ENCODE peak calls at places on chromosomes 16 and 17, in seven cellular contexts. One of them, this sample, is unnamed.

GRCh38 chr17:54983260-54983659 is 14.7 kb downstream of the STXBP4 start:
- DNase-seq in thoracic aorta: no peak
- DNase-seq in CD4-positive, alpha-beta T cell: no peak
- DNase-seq in colonic mucosa: no peak
- DNase-seq in cardiac fibroblast: no peak
- DNase-seq in neural crest cell: no peak
- DNase-seq in left ventricle myocardium inferior: no peak
- DNase-seq in this sample: no peak

GRCh38 chr17:37081287-37081686 is 132.5 kb downstream of the AATF start:
- DNase-seq in left ventricle myocardium inferior: no peak
- DNase-seq in neural crest cell: no peak
- DNase-seq in CD4-positive, alpha-beta T cell: no peak
- DNase-seq in thoracic aorta: no peak
- DNase-seq in cardiac fibroblast: peak; percentile 62
- DNase-seq in colonic mucosa: no peak
- DNase-seq in this sample: no peak

GRCh38 chr17:63438092-63439051 is 7.7 kb downstream of the CYB561 start:
- DNase-seq in left ventricle myocardium inferior: no peak
- DNase-seq in neural crest cell: no peak
- DNase-seq in colonic mucosa: no peak
- DNase-seq in CD4-positive, alpha-beta T cell: no peak
- DNase-seq in thoracic aorta: no peak
- DNase-seq in cardiac fibroblast: no peak
- DNase-seq in this sample: no peak

GRCh38 chr16:77443834-77444460 is 9.1 kb upstream of the ADAMTS18 start:
- DNase-seq in thoracic aorta: no peak
- DNase-seq in left ventricle myocardium inferior: no peak
- DNase-seq in cardiac fibroblast: no peak
- DNase-seq in CD4-positive, alpha-beta T cell: no peak
- DNase-seq in neural crest cell: no peak
- DNase-seq in colonic mucosa: no peak
- DNase-seq in this sample: no peak

GRCh38 chr16:50612849-50613198 is 64.6 kb downstream of the NKD1 start:
- DNase-seq in CD4-positive, alpha-beta T cell: no peak
- DNase-seq in left ventricle myocardium inferior: no peak
- DNase-seq in colonic mucosa: no peak
- DNase-seq in neural crest cell: no peak
- DNase-seq in thoracic aorta: no peak
- DNase-seq in cardiac fibroblast: no peak
- DNase-seq in this sample: no peak

GRCh38 chr17:63406689-63407330 is 39.3 kb downstream of the CYB561 start:
- DNase-seq in cardiac fibroblast: peak; percentile 95
- DNase-seq in thoracic aorta: peak; percentile 35
- DNase-seq in colonic mucosa: peak; percentile 84
- DNase-seq in CD4-positive, alpha-beta T cell: peak; percentile 53
- DNase-seq in left ventricle myocardium inferior: no peak
- DNase-seq in neural crest cell: peak; percentile 78
- DNase-seq in this sample: peak; percentile 44

GRCh38 chr16:66070140-66070887 is 296.2 kb upstream of the CDH5 start:
- DNase-seq in thoracic aorta: no peak
- DNase-seq in left ventricle myocardium inferior: peak; percentile 69
- DNase-seq in CD4-positive, alpha-beta T cell: no peak
- DNase-seq in colonic mucosa: peak; percentile 55
- DNase-seq in neural crest cell: no peak
- DNase-seq in cardiac fibroblast: peak; percentile 97
- DNase-seq in this sample: no peak

GRCh38 chr16:62213763-62214162 is 177.5 kb upstream of the CDH8 start:
- DNase-seq in CD4-positive, alpha-beta T cell: no peak
- DNase-seq in thoracic aorta: no peak
- DNase-seq in neural crest cell: no peak
- DNase-seq in left ventricle myocardium inferior: no peak
- DNase-seq in colonic mucosa: no peak
- DNase-seq in cardiac fibroblast: no peak
- DNase-seq in this sample: no peak

GRCh38 chr16:70608516-70608915 is 37.8 kb upstream of the IL34 start:
- DNase-seq in cardiac fibroblast: no peak
- DNase-seq in colonic mucosa: no peak
- DNase-seq in thoracic aorta: no peak
- DNase-seq in CD4-positive, alpha-beta T cell: no peak
- DNase-seq in left ventricle myocardium inferior: no peak
- DNase-seq in neural crest cell: no peak
- DNase-seq in this sample: no peak

GRCh38 chr16:64724339-64724738 is 397.5 kb downstream of the CDH11 start:
- DNase-seq in neural crest cell: no peak
- DNase-seq in cardiac fibroblast: no peak
- DNase-seq in CD4-positive, alpha-beta T cell: no peak
- DNase-seq in left ventricle myocardium inferior: no peak
- DNase-seq in thoracic aorta: no peak
- DNase-seq in colonic mucosa: no peak
- DNase-seq in this sample: no peak

GRCh38 chr17:60926466-60927183 is 249.0 kb downstream of the BCAS3 start:
- DNase-seq in left ventricle myocardium inferior: no peak
- DNase-seq in CD4-positive, alpha-beta T cell: no peak
- DNase-seq in thoracic aorta: no peak
- DNase-seq in neural crest cell: no peak
- DNase-seq in cardiac fibroblast: no peak
- DNase-seq in colonic mucosa: no peak
- DNase-seq in this sample: no peak

GRCh38 chr17:75940727-75941441 is at the start of gene FBF1:
- DNase-seq in cardiac fibroblast: peak; percentile 97
- DNase-seq in neural crest cell: peak; percentile 90
- DNase-seq in thoracic aorta: peak; percentile 79
- DNase-seq in colonic mucosa: peak; percentile 96
- DNase-seq in CD4-positive, alpha-beta T cell: peak; percentile 79
- DNase-seq in left ventricle myocardium inferior: peak; percentile 94
- DNase-seq in this sample: peak; percentile 63

GRCh38 chr17:21376835-21377690 is 906 bp downstream of the KCNJ12 start:
- DNase-seq in left ventricle myocardium inferior: no peak
- DNase-seq in neural crest cell: no peak
- DNase-seq in CD4-positive, alpha-beta T cell: no peak
- DNase-seq in cardiac fibroblast: peak; percentile 44
- DNase-seq in colonic mucosa: no peak
- DNase-seq in thoracic aorta: no peak
- DNase-seq in this sample: no peak

GRCh38 chr16:11632455-11632921 is 35.8 kb upstream of the SNN start:
- DNase-seq in left ventricle myocardium inferior: peak; percentile 38
- DNase-seq in colonic mucosa: peak; percentile 39
- DNase-seq in thoracic aorta: no peak
- DNase-seq in CD4-positive, alpha-beta T cell: no peak
- DNase-seq in cardiac fibroblast: peak; percentile 95
- DNase-seq in neural crest cell: no peak
- DNase-seq in this sample: no peak

GRCh38 chr16:50259334-50260205 is 6.8 kb upstream of the ADCY7 start:
- DNase-seq in thoracic aorta: no peak
- DNase-seq in left ventricle myocardium inferior: peak; percentile 73
- DNase-seq in CD4-positive, alpha-beta T cell: no peak
- DNase-seq in cardiac fibroblast: peak; percentile 59
- DNase-seq in colonic mucosa: peak; percentile 43
- DNase-seq in neural crest cell: no peak
- DNase-seq in this sample: no peak

GRCh38 chr17:81309140-81309858 is 14.2 kb upstream of the SLC38A10 start:
- DNase-seq in left ventricle myocardium inferior: peak; percentile 93
- DNase-seq in thoracic aorta: peak; percentile 46
- DNase-seq in cardiac fibroblast: peak; percentile 62
- DNase-seq in colonic mucosa: peak; percentile 97
- DNase-seq in CD4-positive, alpha-beta T cell: no peak
- DNase-seq in neural crest cell: peak; percentile 58
- DNase-seq in this sample: peak; percentile 74

GRCh38 chr17:17737938-17738894 is 57.0 kb downstream of the RAI1 start:
- DNase-seq in left ventricle myocardium inferior: no peak
- DNase-seq in thoracic aorta: no peak
- DNase-seq in CD4-positive, alpha-beta T cell: no peak
- DNase-seq in cardiac fibroblast: peak; percentile 31
- DNase-seq in colonic mucosa: peak; percentile 80
- DNase-seq in neural crest cell: no peak
- DNase-seq in this sample: no peak

GRCh38 chr16:88317619-88317977 is 65.2 kb upstream of the ZNF469 start:
- DNase-seq in thoracic aorta: no peak
- DNase-seq in CD4-positive, alpha-beta T cell: no peak
- DNase-seq in cardiac fibroblast: peak; percentile 83
- DNase-seq in left ventricle myocardium inferior: no peak
- DNase-seq in colonic mucosa: no peak
- DNase-seq in neural crest cell: no peak
- DNase-seq in this sample: no peak

GRCh38 chr16:84258266-84258665 is 18.5 kb upstream of the KCNG4 start:
- DNase-seq in CD4-positive, alpha-beta T cell: no peak
- DNase-seq in neural crest cell: no peak
- DNase-seq in colonic mucosa: no peak
- DNase-seq in thoracic aorta: no peak
- DNase-seq in cardiac fibroblast: no peak
- DNase-seq in left ventricle myocardium inferior: no peak
- DNase-seq in this sample: no peak

GRCh38 chr17:692116-692515 is 22.5 kb downstream of the VPS53 start:
- DNase-seq in CD4-positive, alpha-beta T cell: no peak
- DNase-seq in thoracic aorta: no peak
- DNase-seq in cardiac fibroblast: peak; percentile 18
- DNase-seq in left ventricle myocardium inferior: no peak
- DNase-seq in neural crest cell: no peak
- DNase-seq in colonic mucosa: no peak
- DNase-seq in this sample: no peak
- TF ChIP-seq CTCF in CD4-positive, alpha-beta T cell: no peak
- TF ChIP-seq CTCF in thoracic aorta: no peak
- TF ChIP-seq CTCF in cardiac fibroblast: no peak
- TF ChIP-seq CTCF in left ventricle myocardium inferior: no peak
- TF ChIP-seq CTCF in neural crest cell: no peak
- TF ChIP-seq CTCF in colonic mucosa: no peak
- TF ChIP-seq CTCF in this sample: no peak

GRCh38 chr17:52986056-52986662 is 827.6 kb upstream of the CA10 start:
- DNase-seq in thoracic aorta: no peak
- DNase-seq in CD4-positive, alpha-beta T cell: no peak
- DNase-seq in cardiac fibroblast: no peak
- DNase-seq in left ventricle myocardium inferior: no peak
- DNase-seq in neural crest cell: no peak
- DNase-seq in colonic mucosa: no peak
- DNase-seq in this sample: no peak
- TF ChIP-seq CTCF in thoracic aorta: no peak
- TF ChIP-seq CTCF in CD4-positive, alpha-beta T cell: no peak
- TF ChIP-seq CTCF in cardiac fibroblast: no peak
- TF ChIP-seq CTCF in left ventricle myocardium inferior: no peak
- TF ChIP-seq CTCF in neural crest cell: no peak
- TF ChIP-seq CTCF in colonic mucosa: no peak
- TF ChIP-seq CTCF in this sample: no peak

GRCh38 chr17:79023886-79024771 is at the start of gene C1QTNF1:
- DNase-seq in CD4-positive, alpha-beta T cell: no peak
- DNase-seq in neural crest cell: peak; percentile 36
- DNase-seq in colonic mucosa: peak; percentile 73
- DNase-seq in left ventricle myocardium inferior: peak; percentile 69
- DNase-seq in thoracic aorta: no peak
- DNase-seq in cardiac fibroblast: peak; percentile 88
- DNase-seq in this sample: no peak
- TF ChIP-seq CTCF in CD4-positive, alpha-beta T cell: peak; percentile 22
- TF ChIP-seq CTCF in neural crest cell: peak; percentile 65
- TF ChIP-seq CTCF in colonic mucosa: peak; percentile 35
- TF ChIP-seq CTCF in left ventricle myocardium inferior: peak; percentile 64
- TF ChIP-seq CTCF in thoracic aorta: peak; percentile 71
- TF ChIP-seq CTCF in cardiac fibroblast: peak; percentile 4
- TF ChIP-seq CTCF in this sample: no peak

GRCh38 chr16:48865511-48865910 is 255.5 kb upstream of the N4BP1 start:
- DNase-seq in CD4-positive, alpha-beta T cell: no peak
- DNase-seq in left ventricle myocardium inferior: no peak
- DNase-seq in thoracic aorta: no peak
- DNase-seq in cardiac fibroblast: no peak
- DNase-seq in colonic mucosa: no peak
- DNase-seq in neural crest cell: no peak
- DNase-seq in this sample: no peak

GRCh38 chr16:48862087-48862532 is 252.1 kb upstream of the N4BP1 start:
- DNase-seq in neural crest cell: no peak
- DNase-seq in cardiac fibroblast: no peak
- DNase-seq in thoracic aorta: no peak
- DNase-seq in colonic mucosa: peak; percentile 17
- DNase-seq in left ventricle myocardium inferior: no peak
- DNase-seq in CD4-positive, alpha-beta T cell: no peak
- DNase-seq in this sample: no peak

GRCh38 chr16:48860341-48860740 is 250.4 kb upstream of the N4BP1 start:
- DNase-seq in CD4-positive, alpha-beta T cell: no peak
- DNase-seq in thoracic aorta: no peak
- DNase-seq in colonic mucosa: no peak
- DNase-seq in cardiac fibroblast: no peak
- DNase-seq in neural crest cell: no peak
- DNase-seq in left ventricle myocardium inferior: no peak
- DNase-seq in this sample: no peak

DNA sequence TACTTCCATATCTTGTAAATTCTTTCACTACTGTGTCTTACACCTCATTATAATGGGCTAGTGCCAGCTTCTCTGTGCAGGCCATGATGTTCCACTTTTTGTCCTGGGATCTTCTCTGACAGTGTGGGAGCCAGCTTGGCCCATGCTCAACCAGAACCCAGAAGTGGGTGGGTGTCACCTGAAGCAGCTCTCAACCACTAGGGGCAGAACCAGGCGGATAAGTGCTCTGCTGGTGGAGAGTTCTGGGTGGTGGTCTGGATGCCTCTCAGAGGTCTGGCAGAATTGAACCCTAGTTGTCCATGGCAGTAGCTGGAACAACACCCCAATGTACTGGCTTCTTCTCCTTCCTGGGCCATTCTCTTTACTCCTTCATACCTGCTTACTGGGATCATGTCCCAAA is 254.1 kb upstream of the N4BP1 start:
- DNase-seq in colonic mucosa: no peak
- DNase-seq in cardiac fibroblast: no peak
- DNase-seq in thoracic aorta: no peak
- DNase-seq in neural crest cell: no peak
- DNase-seq in left ventricle myocardium inferior: no peak
- DNase-seq in CD4-positive, alpha-beta T cell: no peak
- DNase-seq in this sample: no peak
- TF ChIP-seq CTCF in colonic mucosa: no peak
- TF ChIP-seq CTCF in cardiac fibroblast: no peak
- TF ChIP-seq CTCF in thoracic aorta: no peak
- TF ChIP-seq CTCF in neural crest cell: no peak
- TF ChIP-seq CTCF in left ventricle myocardium inferior: no peak
- TF ChIP-seq CTCF in CD4-positive, alpha-beta T cell: no peak
- TF ChIP-seq CTCF in this sample: no peak

DNA sequence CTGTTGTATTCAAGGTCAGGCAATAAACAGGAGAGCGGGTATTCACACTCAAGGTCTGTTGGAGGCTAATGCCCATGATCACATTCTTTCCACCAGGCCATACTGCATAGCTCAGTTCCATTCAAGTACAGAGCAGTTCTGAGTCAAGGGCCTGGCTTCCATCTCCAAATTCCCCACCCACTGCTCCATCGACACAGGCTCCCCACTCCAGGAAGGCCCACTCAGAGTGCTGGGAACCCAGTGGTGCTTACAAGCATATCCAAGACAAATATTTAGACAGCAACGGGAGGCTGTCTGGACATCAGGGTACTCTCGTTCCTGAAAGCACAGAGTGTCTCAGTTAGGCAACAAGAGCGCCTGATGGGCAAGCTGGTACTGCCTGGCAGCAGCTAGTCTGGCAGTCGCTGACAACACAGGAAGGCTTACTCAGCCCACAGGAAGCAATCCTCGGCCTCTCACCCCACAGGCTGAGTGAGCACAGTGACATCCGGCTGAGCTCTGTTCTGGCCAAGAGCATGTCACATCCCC is 40.9 kb downstream of the RFFL start:
- DNase-seq in thoracic aorta: peak; percentile 86
- DNase-seq in left ventricle myocardium inferior: peak; percentile 68
- DNase-seq in cardiac fibroblast: peak; percentile 89
- DNase-seq in CD4-positive, alpha-beta T cell: peak; percentile 63
- DNase-seq in neural crest cell: no peak
- DNase-seq in colonic mucosa: peak; percentile 23
- DNase-seq in this sample: peak; percentile 36
- TF ChIP-seq CTCF in thoracic aorta: peak; percentile 44
- TF ChIP-seq CTCF in left ventricle myocardium inferior: peak; percentile 45
- TF ChIP-seq CTCF in cardiac fibroblast: peak; percentile 48
- TF ChIP-seq CTCF in CD4-positive, alpha-beta T cell: no peak
- TF ChIP-seq CTCF in neural crest cell: no peak
- TF ChIP-seq CTCF in colonic mucosa: no peak
- TF ChIP-seq CTCF in this sample: no peak

This sample was measured in omental fat pad.